ENCODE peak calls at places on chromosome 1, in seven cellular contexts. One of them, this sample, is unnamed.

GRCh38 chr1:204503122-204503912 is 8.7 kb upstream of the PIK3C2B start:
- DNase-seq in stomach: no peak
- DNase-seq in left lung: no peak
- DNase-seq in tibial nerve: peak
- DNase-seq in fibroblast of lung: peak
- DNase-seq in brain microvascular endothelial cell: peak
- DNase-seq in heart right ventricle: no peak
- DNase-seq in this sample: peak

GRCh38 chr1:209674957-209675566 is at the start of gene G0S2:
- DNase-seq in stomach: peak
- DNase-seq in heart right ventricle: peak
- DNase-seq in left lung: peak
- DNase-seq in fibroblast of lung: peak
- DNase-seq in brain microvascular endothelial cell: no peak
- DNase-seq in tibial nerve: peak
- DNase-seq in this sample: no peak

GRCh38 chr1:229432905-229433304 is 989 bp downstream of the ACTA1 start:
- DNase-seq in brain microvascular endothelial cell: no peak
- DNase-seq in fibroblast of lung: no peak
- DNase-seq in tibial nerve: no peak
- DNase-seq in heart right ventricle: no peak
- DNase-seq in stomach: no peak
- DNase-seq in left lung: no peak
- DNase-seq in this sample: no peak

GRCh38 chr1:94633051-94633450 is 91.5 kb upstream of the F3 start:
- DNase-seq in left lung: no peak
- DNase-seq in tibial nerve: no peak
- DNase-seq in stomach: no peak
- DNase-seq in heart right ventricle: no peak
- DNase-seq in brain microvascular endothelial cell: no peak
- DNase-seq in fibroblast of lung: peak
- DNase-seq in this sample: no peak

GRCh38 chr1:30816211-30817082 is 58.9 kb upstream of the LAPTM5 start:
- DNase-seq in stomach: no peak
- DNase-seq in fibroblast of lung: peak
- DNase-seq in brain microvascular endothelial cell: peak
- DNase-seq in heart right ventricle: peak
- DNase-seq in tibial nerve: peak
- DNase-seq in left lung: peak
- DNase-seq in this sample: peak

GRCh38 chr1:116420417-116421200 is 47.6 kb downstream of the ATP1A1 start:
- DNase-seq in fibroblast of lung: no peak
- DNase-seq in stomach: no peak
- DNase-seq in tibial nerve: no peak
- DNase-seq in brain microvascular endothelial cell: no peak
- DNase-seq in heart right ventricle: no peak
- DNase-seq in left lung: no peak
- DNase-seq in this sample: no peak

GRCh38 chr1:25895365-25895990 is 10.7 kb downstream of the STMN1 start:
- DNase-seq in heart right ventricle: peak
- DNase-seq in fibroblast of lung: peak
- DNase-seq in stomach: peak
- DNase-seq in tibial nerve: peak
- DNase-seq in brain microvascular endothelial cell: peak
- DNase-seq in left lung: peak
- DNase-seq in this sample: peak

GRCh38 chr1:10682449-10683365 is 113.7 kb downstream of the CASZ1 start:
- DNase-seq in fibroblast of lung: no peak
- DNase-seq in tibial nerve: no peak
- DNase-seq in stomach: no peak
- DNase-seq in brain microvascular endothelial cell: no peak
- DNase-seq in heart right ventricle: no peak
- DNase-seq in left lung: no peak
- DNase-seq in this sample: no peak

GRCh38 chr1:2233997-2234761 is 6.1 kb downstream of the SKI start:
- DNase-seq in brain microvascular endothelial cell: peak
- DNase-seq in stomach: peak
- DNase-seq in heart right ventricle: peak
- DNase-seq in tibial nerve: peak
- DNase-seq in left lung: peak
- DNase-seq in fibroblast of lung: peak
- DNase-seq in this sample: peak

GRCh38 chr1:230459463-230459862 is 33.3 kb upstream of the PGBD5 start:
- DNase-seq in heart right ventricle: no peak
- DNase-seq in stomach: no peak
- DNase-seq in left lung: no peak
- DNase-seq in brain microvascular endothelial cell: peak
- DNase-seq in fibroblast of lung: peak
- DNase-seq in tibial nerve: no peak
- DNase-seq in this sample: peak

GRCh38 chr1:167794043-167794442 is 72.3 kb downstream of the MPZL1 start:
- DNase-seq in brain microvascular endothelial cell: no peak
- DNase-seq in fibroblast of lung: no peak
- DNase-seq in heart right ventricle: no peak
- DNase-seq in stomach: no peak
- DNase-seq in left lung: no peak
- DNase-seq in tibial nerve: no peak
- DNase-seq in this sample: no peak

GRCh38 chr1:29361686-29362085 is 125.4 kb downstream of the PTPRU start:
- DNase-seq in brain microvascular endothelial cell: no peak
- DNase-seq in fibroblast of lung: no peak
- DNase-seq in tibial nerve: no peak
- DNase-seq in heart right ventricle: no peak
- DNase-seq in stomach: no peak
- DNase-seq in left lung: no peak
- DNase-seq in this sample: no peak

GRCh38 chr1:225637651-225638199 is 15.2 kb downstream of the ENAH start:
- DNase-seq in left lung: no peak
- DNase-seq in tibial nerve: no peak
- DNase-seq in stomach: no peak
- DNase-seq in fibroblast of lung: no peak
- DNase-seq in heart right ventricle: no peak
- DNase-seq in brain microvascular endothelial cell: no peak
- DNase-seq in this sample: no peak

GRCh38 chr1:171048014-171048413 is 42.7 kb upstream of the FMO3 start:
- DNase-seq in stomach: no peak
- DNase-seq in left lung: no peak
- DNase-seq in tibial nerve: no peak
- DNase-seq in brain microvascular endothelial cell: no peak
- DNase-seq in heart right ventricle: no peak
- DNase-seq in fibroblast of lung: no peak
- DNase-seq in this sample: no peak

GRCh38 chr1:43764581-43764980 is 57.2 kb downstream of the ST3GAL3 start:
- DNase-seq in tibial nerve: no peak
- DNase-seq in brain microvascular endothelial cell: no peak
- DNase-seq in heart right ventricle: peak
- DNase-seq in left lung: no peak
- DNase-seq in fibroblast of lung: no peak
- DNase-seq in stomach: no peak
- DNase-seq in this sample: no peak

GRCh38 chr1:78722521-78722920 is 72.9 kb downstream of the IFI44 start:
- DNase-seq in left lung: no peak
- DNase-seq in heart right ventricle: no peak
- DNase-seq in stomach: no peak
- DNase-seq in brain microvascular endothelial cell: no peak
- DNase-seq in tibial nerve: no peak
- DNase-seq in fibroblast of lung: no peak
- DNase-seq in this sample: no peak

GRCh38 chr1:46547481-46548383 is 3.7 kb downstream of the KNCN start:
- DNase-seq in heart right ventricle: no peak
- DNase-seq in tibial nerve: peak
- DNase-seq in left lung: no peak
- DNase-seq in stomach: no peak
- DNase-seq in fibroblast of lung: peak
- DNase-seq in brain microvascular endothelial cell: peak
- DNase-seq in this sample: no peak

GRCh38 chr1:65812065-65812464 is 19.4 kb downstream of the PDE4B start:
- DNase-seq in left lung: peak
- DNase-seq in brain microvascular endothelial cell: peak
- DNase-seq in heart right ventricle: no peak
- DNase-seq in tibial nerve: peak
- DNase-seq in fibroblast of lung: peak
- DNase-seq in stomach: no peak
- DNase-seq in this sample: peak

GRCh38 chr1:20194770-20195463 is 8.6 kb upstream of the PLA2G2C start:
- DNase-seq in stomach: peak
- DNase-seq in tibial nerve: peak
- DNase-seq in fibroblast of lung: peak
- DNase-seq in heart right ventricle: peak
- DNase-seq in brain microvascular endothelial cell: peak
- DNase-seq in left lung: peak
- DNase-seq in this sample: peak

GRCh38 chr1:65045022-65045786 is 78.9 kb upstream of the JAK1 start:
- DNase-seq in left lung: no peak
- DNase-seq in tibial nerve: no peak
- DNase-seq in fibroblast of lung: peak
- DNase-seq in stomach: no peak
- DNase-seq in brain microvascular endothelial cell: no peak
- DNase-seq in heart right ventricle: no peak
- DNase-seq in this sample: no peak

GRCh38 chr1:30782361-30783243 is 25.0 kb upstream of the LAPTM5 start:
- DNase-seq in stomach: peak
- DNase-seq in fibroblast of lung: peak
- DNase-seq in heart right ventricle: peak
- DNase-seq in brain microvascular endothelial cell: no peak
- DNase-seq in left lung: peak
- DNase-seq in tibial nerve: peak
- DNase-seq in this sample: no peak

GRCh38 chr1:1627261-1627841 is 4.6 kb upstream of the MMP23B start:
- DNase-seq in stomach: peak
- DNase-seq in left lung: peak
- DNase-seq in tibial nerve: no peak
- DNase-seq in brain microvascular endothelial cell: no peak
- DNase-seq in fibroblast of lung: no peak
- DNase-seq in heart right ventricle: no peak
- DNase-seq in this sample: no peak

GRCh38 chr1:55140546-55140983 is 74.6 kb downstream of the USP24 start:
- DNase-seq in tibial nerve: peak
- DNase-seq in fibroblast of lung: peak
- DNase-seq in brain microvascular endothelial cell: peak
- DNase-seq in heart right ventricle: no peak
- DNase-seq in left lung: peak
- DNase-seq in stomach: peak
- DNase-seq in this sample: peak

DNA sequence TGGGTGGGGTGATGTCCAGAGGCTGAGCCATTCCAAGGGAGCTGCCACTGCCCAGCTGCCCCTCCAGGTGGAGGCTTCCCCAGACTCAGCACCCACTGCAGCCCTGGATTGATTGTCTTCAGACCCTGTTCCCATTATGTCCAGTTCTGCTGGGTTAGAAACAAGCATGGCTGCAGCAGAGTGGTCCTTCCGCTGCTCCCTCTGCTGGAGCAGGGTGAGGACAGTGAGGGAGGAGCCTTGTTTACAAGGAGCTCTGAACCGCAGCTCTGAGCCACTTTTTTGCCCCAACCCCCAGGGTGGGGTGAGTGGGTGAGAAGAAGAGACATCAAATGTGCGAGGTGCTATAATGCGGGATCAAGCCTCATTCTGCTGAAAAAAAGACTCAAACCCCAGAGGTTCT is 2.3 kb downstream of the TNNT2 start:
- DNase-seq in left lung: no peak
- DNase-seq in stomach: no peak
- DNase-seq in brain microvascular endothelial cell: no peak
- DNase-seq in tibial nerve: no peak
- DNase-seq in fibroblast of lung: no peak
- DNase-seq in heart right ventricle: no peak
- DNase-seq in this sample: no peak
- TF ChIP-seq CTCF in left lung: no peak
- TF ChIP-seq CTCF in stomach: no peak
- TF ChIP-seq CTCF in brain microvascular endothelial cell: peak
- TF ChIP-seq CTCF in tibial nerve: no peak
- TF ChIP-seq CTCF in fibroblast of lung: peak
- TF ChIP-seq CTCF in heart right ventricle: peak
- TF ChIP-seq CTCF in this sample: peak

GRCh38 chr1:183277821-183278735 is 92.0 kb downstream of the LAMC2 start:
- DNase-seq in heart right ventricle: no peak
- DNase-seq in stomach: peak
- DNase-seq in tibial nerve: no peak
- DNase-seq in brain microvascular endothelial cell: peak
- DNase-seq in left lung: no peak
- DNase-seq in fibroblast of lung: peak
- DNase-seq in this sample: no peak
- H3K27ac ChIP-seq in heart right ventricle: peak
- H3K27ac ChIP-seq in stomach: no peak
- H3K27ac ChIP-seq in tibial nerve: peak
- H3K27ac ChIP-seq in brain microvascular endothelial cell: peak
- H3K27ac ChIP-seq in left lung: peak
- H3K27ac ChIP-seq in fibroblast of lung: peak
- H3K27ac ChIP-seq in this sample: peak

GRCh38 chr1:31955917-31956736 is 18.0 kb upstream of the PTP4A2 start:
- DNase-seq in stomach: peak
- DNase-seq in heart right ventricle: peak
- DNase-seq in fibroblast of lung: peak
- DNase-seq in tibial nerve: peak
- DNase-seq in left lung: peak
- DNase-seq in brain microvascular endothelial cell: peak
- DNase-seq in this sample: peak
- TF ChIP-seq CTCF in stomach: peak
- TF ChIP-seq CTCF in heart right ventricle: peak
- TF ChIP-seq CTCF in fibroblast of lung: peak
- TF ChIP-seq CTCF in tibial nerve: peak
- TF ChIP-seq CTCF in left lung: peak
- TF ChIP-seq CTCF in brain microvascular endothelial cell: peak
- TF ChIP-seq CTCF in this sample: peak

GRCh38 chr1:201715351-201715750 is 113.6 kb upstream of the IPO9 start:
- DNase-seq in stomach: no peak
- DNase-seq in brain microvascular endothelial cell: no peak
- DNase-seq in heart right ventricle: no peak
- DNase-seq in left lung: no peak
- DNase-seq in fibroblast of lung: no peak
- DNase-seq in tibial nerve: no peak
- DNase-seq in this sample: no peak
- H3K27ac ChIP-seq in stomach: peak
- H3K27ac ChIP-seq in brain microvascular endothelial cell: peak
- H3K27ac ChIP-seq in heart right ventricle: peak
- H3K27ac ChIP-seq in left lung: peak
- H3K27ac ChIP-seq in fibroblast of lung: peak
- H3K27ac ChIP-seq in tibial nerve: peak
- H3K27ac ChIP-seq in this sample: peak

GRCh38 chr1:203450016-203450415 is 25.6 kb upstream of the PRELP start:
- DNase-seq in brain microvascular endothelial cell: no peak
- DNase-seq in fibroblast of lung: no peak
- DNase-seq in left lung: no peak
- DNase-seq in tibial nerve: no peak
- DNase-seq in stomach: no peak
- DNase-seq in heart right ventricle: no peak
- DNase-seq in this sample: no peak

GRCh38 chr1:203453016-203453415 is 22.6 kb upstream of the PRELP start:
- DNase-seq in tibial nerve: no peak
- DNase-seq in left lung: no peak
- DNase-seq in brain microvascular endothelial cell: no peak
- DNase-seq in heart right ventricle: no peak
- DNase-seq in stomach: no peak
- DNase-seq in fibroblast of lung: no peak
- DNase-seq in this sample: no peak

GRCh38 chr1:203448521-203449061 is 27.0 kb upstream of the PRELP start:
- DNase-seq in stomach: no peak
- DNase-seq in brain microvascular endothelial cell: no peak
- DNase-seq in tibial nerve: peak
- DNase-seq in left lung: no peak
- DNase-seq in fibroblast of lung: no peak
- DNase-seq in heart right ventricle: peak
- DNase-seq in this sample: no peak

GRCh38 chr1:203451849-203452784 is 23.5 kb upstream of the PRELP start:
- DNase-seq in brain microvascular endothelial cell: no peak
- DNase-seq in heart right ventricle: no peak
- DNase-seq in fibroblast of lung: no peak
- DNase-seq in tibial nerve: no peak
- DNase-seq in left lung: no peak
- DNase-seq in stomach: no peak
- DNase-seq in this sample: no peak

GRCh38 chr1:203450541-203451149 is 25.0 kb upstream of the PRELP start:
- DNase-seq in tibial nerve: no peak
- DNase-seq in stomach: no peak
- DNase-seq in fibroblast of lung: no peak
- DNase-seq in left lung: no peak
- DNase-seq in heart right ventricle: no peak
- DNase-seq in brain microvascular endothelial cell: no peak
- DNase-seq in this sample: no peak
- TF ChIP-seq CTCF in tibial nerve: no peak
- TF ChIP-seq CTCF in stomach: no peak
- TF ChIP-seq CTCF in fibroblast of lung: no peak
- TF ChIP-seq CTCF in left lung: no peak
- TF ChIP-seq CTCF in heart right ventricle: no peak
- TF ChIP-seq CTCF in brain microvascular endothelial cell: no peak
- TF ChIP-seq CTCF in this sample: no peak

This sample was measured in AG04450.